ENCODE peak calls at places on chromosomes 13 and 19, in ten cellular contexts. One of them, this sample, is unnamed.

GRCh38 chr19:42172261-42172660 is 40.0 kb upstream of the POU2F2 start:
- DNase-seq in AG09319: no peak
- DNase-seq in NCI-H446 treated with DMSO at 0.1 percent for 48 hours: no peak
- DNase-seq in activated naive CD4-positive, alpha-beta T cell: no peak
- DNase-seq in neural progenitor cell: no peak
- DNase-seq in AG10803: no peak
- DNase-seq in T-helper 2 cell: no peak
- DNase-seq in ACHN: no peak
- DNase-seq in cardiac fibroblast: no peak
- DNase-seq in EL: no peak
- DNase-seq in this sample: no peak

GRCh38 chr19:35318679-35319448 is 10.1 kb upstream of the CD22 start:
- DNase-seq in AG09319: peak; percentile 20
- DNase-seq in NCI-H446 treated with DMSO at 0.1 percent for 48 hours: no peak
- DNase-seq in activated naive CD4-positive, alpha-beta T cell: no peak
- DNase-seq in neural progenitor cell: no peak
- DNase-seq in AG10803: peak; percentile 73
- DNase-seq in T-helper 2 cell: no peak
- DNase-seq in ACHN: no peak
- DNase-seq in cardiac fibroblast: peak; percentile 79
- DNase-seq in EL: peak; percentile 91
- DNase-seq in this sample: no peak

GRCh38 chr19:782195-783043 is 14.8 kb upstream of the PTBP1 start:
- DNase-seq in AG09319: no peak
- DNase-seq in NCI-H446 treated with DMSO at 0.1 percent for 48 hours: no peak
- DNase-seq in activated naive CD4-positive, alpha-beta T cell: no peak
- DNase-seq in neural progenitor cell: peak; percentile 83
- DNase-seq in AG10803: peak; percentile 79
- DNase-seq in T-helper 2 cell: no peak
- DNase-seq in ACHN: peak; percentile 76
- DNase-seq in cardiac fibroblast: peak; percentile 89
- DNase-seq in EL: peak; percentile 88
- DNase-seq in this sample: no peak

GRCh38 chr19:932647-933552 is 7.1 kb downstream of the ARID3A start:
- DNase-seq in AG09319: peak; percentile 88
- DNase-seq in NCI-H446 treated with DMSO at 0.1 percent for 48 hours: no peak
- DNase-seq in activated naive CD4-positive, alpha-beta T cell: no peak
- DNase-seq in neural progenitor cell: peak; percentile 54
- DNase-seq in AG10803: peak; percentile 93
- DNase-seq in T-helper 2 cell: no peak
- DNase-seq in ACHN: no peak
- DNase-seq in cardiac fibroblast: peak; percentile 93
- DNase-seq in EL: peak; percentile 98
- DNase-seq in this sample: peak; percentile 86

GRCh38 chr19:44530777-44531176 is 1.3 kb upstream of the CEACAM20 start:
- DNase-seq in AG09319: no peak
- DNase-seq in NCI-H446 treated with DMSO at 0.1 percent for 48 hours: no peak
- DNase-seq in activated naive CD4-positive, alpha-beta T cell: no peak
- DNase-seq in neural progenitor cell: no peak
- DNase-seq in AG10803: peak; percentile 11
- DNase-seq in T-helper 2 cell: no peak
- DNase-seq in ACHN: no peak
- DNase-seq in cardiac fibroblast: peak; percentile 48
- DNase-seq in EL: peak; percentile 25
- DNase-seq in this sample: no peak

GRCh38 chr13:111873676-111874178 is 193.2 kb upstream of the SOX1 start:
- DNase-seq in AG09319: no peak
- DNase-seq in NCI-H446 treated with DMSO at 0.1 percent for 48 hours: no peak
- DNase-seq in activated naive CD4-positive, alpha-beta T cell: no peak
- DNase-seq in neural progenitor cell: no peak
- DNase-seq in AG10803: no peak
- DNase-seq in T-helper 2 cell: no peak
- DNase-seq in ACHN: no peak
- DNase-seq in cardiac fibroblast: no peak
- DNase-seq in EL: no peak
- DNase-seq in this sample: no peak

GRCh38 chr19:3979674-3980352 is 5.5 kb downstream of the EEF2 start:
- DNase-seq in AG09319: no peak
- DNase-seq in NCI-H446 treated with DMSO at 0.1 percent for 48 hours: no peak
- DNase-seq in activated naive CD4-positive, alpha-beta T cell: no peak
- DNase-seq in neural progenitor cell: no peak
- DNase-seq in AG10803: no peak
- DNase-seq in T-helper 2 cell: no peak
- DNase-seq in ACHN: no peak
- DNase-seq in cardiac fibroblast: no peak
- DNase-seq in EL: no peak
- DNase-seq in this sample: no peak

GRCh38 chr13:113142876-113143275 is 15.6 kb upstream of the PROZ start:
- DNase-seq in AG09319: no peak
- DNase-seq in NCI-H446 treated with DMSO at 0.1 percent for 48 hours: no peak
- DNase-seq in activated naive CD4-positive, alpha-beta T cell: no peak
- DNase-seq in neural progenitor cell: no peak
- DNase-seq in AG10803: no peak
- DNase-seq in T-helper 2 cell: no peak
- DNase-seq in ACHN: no peak
- DNase-seq in cardiac fibroblast: no peak
- DNase-seq in EL: no peak
- DNase-seq in this sample: no peak

GRCh38 chr13:100811906-100812305 is 137.3 kb upstream of the TMTC4 start:
- DNase-seq in AG09319: no peak
- DNase-seq in NCI-H446 treated with DMSO at 0.1 percent for 48 hours: no peak
- DNase-seq in activated naive CD4-positive, alpha-beta T cell: no peak
- DNase-seq in neural progenitor cell: no peak
- DNase-seq in AG10803: no peak
- DNase-seq in T-helper 2 cell: no peak
- DNase-seq in ACHN: no peak
- DNase-seq in cardiac fibroblast: no peak
- DNase-seq in EL: no peak
- DNase-seq in this sample: no peak

GRCh38 chr13:28355822-28356371 is 139.0 kb downstream of the FLT1 start:
- DNase-seq in AG09319: no peak
- DNase-seq in NCI-H446 treated with DMSO at 0.1 percent for 48 hours: no peak
- DNase-seq in activated naive CD4-positive, alpha-beta T cell: no peak
- DNase-seq in neural progenitor cell: no peak
- DNase-seq in AG10803: peak; percentile 56
- DNase-seq in T-helper 2 cell: peak; percentile 26
- DNase-seq in ACHN: no peak
- DNase-seq in cardiac fibroblast: peak; percentile 89
- DNase-seq in EL: peak; percentile 80
- DNase-seq in this sample: no peak

GRCh38 chr19:56142087-56142787 is 1.1 kb downstream of the ZNF444 start:
- DNase-seq in AG09319: no peak
- DNase-seq in NCI-H446 treated with DMSO at 0.1 percent for 48 hours: no peak
- DNase-seq in activated naive CD4-positive, alpha-beta T cell: no peak
- DNase-seq in neural progenitor cell: no peak
- DNase-seq in AG10803: no peak
- DNase-seq in T-helper 2 cell: no peak
- DNase-seq in ACHN: no peak
- DNase-seq in cardiac fibroblast: no peak
- DNase-seq in EL: no peak
- DNase-seq in this sample: no peak

GRCh38 chr13:30615851-30616311 is 1.8 kb upstream of the USPL1 start:
- DNase-seq in AG09319: no peak
- DNase-seq in NCI-H446 treated with DMSO at 0.1 percent for 48 hours: no peak
- DNase-seq in activated naive CD4-positive, alpha-beta T cell: no peak
- DNase-seq in neural progenitor cell: no peak
- DNase-seq in AG10803: peak; percentile 23
- DNase-seq in T-helper 2 cell: peak; percentile 72
- DNase-seq in ACHN: peak; percentile 42
- DNase-seq in cardiac fibroblast: peak; percentile 62
- DNase-seq in EL: peak; percentile 32
- DNase-seq in this sample: no peak

GRCh38 chr19:39927076-39927475 is 7.4 kb downstream of the FCGBP start:
- DNase-seq in AG09319: no peak
- DNase-seq in NCI-H446 treated with DMSO at 0.1 percent for 48 hours: no peak
- DNase-seq in activated naive CD4-positive, alpha-beta T cell: no peak
- DNase-seq in neural progenitor cell: no peak
- DNase-seq in AG10803: no peak
- DNase-seq in T-helper 2 cell: no peak
- DNase-seq in ACHN: no peak
- DNase-seq in cardiac fibroblast: no peak
- DNase-seq in EL: no peak
- DNase-seq in this sample: no peak

GRCh38 chr13:44003481-44003880 is 123.8 kb downstream of the LACC1 start:
- DNase-seq in AG09319: no peak
- DNase-seq in NCI-H446 treated with DMSO at 0.1 percent for 48 hours: no peak
- DNase-seq in activated naive CD4-positive, alpha-beta T cell: no peak
- DNase-seq in neural progenitor cell: no peak
- DNase-seq in AG10803: no peak
- DNase-seq in T-helper 2 cell: no peak
- DNase-seq in ACHN: no peak
- DNase-seq in cardiac fibroblast: no peak
- DNase-seq in EL: no peak
- DNase-seq in this sample: no peak

GRCh38 chr13:40505196-40505595 is 161.2 kb downstream of the FOXO1 start:
- DNase-seq in AG09319: no peak
- DNase-seq in NCI-H446 treated with DMSO at 0.1 percent for 48 hours: no peak
- DNase-seq in activated naive CD4-positive, alpha-beta T cell: no peak
- DNase-seq in neural progenitor cell: no peak
- DNase-seq in AG10803: no peak
- DNase-seq in T-helper 2 cell: no peak
- DNase-seq in ACHN: no peak
- DNase-seq in cardiac fibroblast: no peak
- DNase-seq in EL: peak; percentile 20
- DNase-seq in this sample: no peak

GRCh38 chr19:48283908-48284307 is 14.0 kb downstream of the ZNF114 start:
- DNase-seq in AG09319: no peak
- DNase-seq in NCI-H446 treated with DMSO at 0.1 percent for 48 hours: no peak
- DNase-seq in activated naive CD4-positive, alpha-beta T cell: no peak
- DNase-seq in neural progenitor cell: no peak
- DNase-seq in AG10803: peak; percentile 73
- DNase-seq in T-helper 2 cell: no peak
- DNase-seq in ACHN: no peak
- DNase-seq in cardiac fibroblast: peak; percentile 77
- DNase-seq in EL: peak; percentile 99
- DNase-seq in this sample: no peak

GRCh38 chr13:108957369-108958012 is 328.1 kb downstream of the MYO16 start:
- DNase-seq in AG09319: peak; percentile 60
- DNase-seq in NCI-H446 treated with DMSO at 0.1 percent for 48 hours: no peak
- DNase-seq in activated naive CD4-positive, alpha-beta T cell: no peak
- DNase-seq in neural progenitor cell: peak; percentile 8
- DNase-seq in AG10803: peak; percentile 95
- DNase-seq in T-helper 2 cell: no peak
- DNase-seq in ACHN: peak; percentile 56
- DNase-seq in cardiac fibroblast: peak; percentile 74
- DNase-seq in EL: peak; percentile 80
- DNase-seq in this sample: no peak

GRCh38 chr19:50244695-50245094 is 41.3 kb downstream of the MYH14 start:
- DNase-seq in AG09319: no peak
- DNase-seq in NCI-H446 treated with DMSO at 0.1 percent for 48 hours: no peak
- DNase-seq in activated naive CD4-positive, alpha-beta T cell: no peak
- DNase-seq in neural progenitor cell: no peak
- DNase-seq in AG10803: no peak
- DNase-seq in T-helper 2 cell: no peak
- DNase-seq in ACHN: no peak
- DNase-seq in cardiac fibroblast: no peak
- DNase-seq in EL: no peak
- DNase-seq in this sample: no peak

GRCh38 chr13:44573790-44574465 is 2.2 kb downstream of the TSC22D1 start:
- DNase-seq in AG09319: no peak
- DNase-seq in NCI-H446 treated with DMSO at 0.1 percent for 48 hours: peak; percentile 26
- DNase-seq in activated naive CD4-positive, alpha-beta T cell: no peak
- DNase-seq in neural progenitor cell: peak; percentile 60
- DNase-seq in AG10803: peak; percentile 67
- DNase-seq in T-helper 2 cell: peak; percentile 44
- DNase-seq in ACHN: peak; percentile 41
- DNase-seq in cardiac fibroblast: peak; percentile 66
- DNase-seq in EL: peak; percentile 60
- DNase-seq in this sample: no peak

GRCh38 chr19:11479470-11480080 is 1.3 kb downstream of the ELAVL3 start:
- DNase-seq in AG09319: no peak
- DNase-seq in NCI-H446 treated with DMSO at 0.1 percent for 48 hours: no peak
- DNase-seq in activated naive CD4-positive, alpha-beta T cell: no peak
- DNase-seq in neural progenitor cell: peak; percentile 85
- DNase-seq in AG10803: no peak
- DNase-seq in T-helper 2 cell: no peak
- DNase-seq in ACHN: no peak
- DNase-seq in cardiac fibroblast: peak; percentile 22
- DNase-seq in EL: no peak
- DNase-seq in this sample: no peak

GRCh38 chr19:14519860-14520407 is 1.7 kb upstream of the DNAJB1 start:
- DNase-seq in AG09319: no peak
- DNase-seq in NCI-H446 treated with DMSO at 0.1 percent for 48 hours: no peak
- DNase-seq in activated naive CD4-positive, alpha-beta T cell: no peak
- DNase-seq in neural progenitor cell: no peak
- DNase-seq in AG10803: peak; percentile 75
- DNase-seq in T-helper 2 cell: peak; percentile 18
- DNase-seq in ACHN: peak; percentile 45
- DNase-seq in cardiac fibroblast: peak; percentile 84
- DNase-seq in EL: peak; percentile 78
- DNase-seq in this sample: no peak

GRCh38 chr13:54175470-54175869 is 1146.9 kb downstream of the OLFM4 start:
- DNase-seq in AG09319: no peak
- DNase-seq in NCI-H446 treated with DMSO at 0.1 percent for 48 hours: no peak
- DNase-seq in activated naive CD4-positive, alpha-beta T cell: no peak
- DNase-seq in neural progenitor cell: peak; percentile 12
- DNase-seq in AG10803: no peak
- DNase-seq in T-helper 2 cell: no peak
- DNase-seq in ACHN: no peak
- DNase-seq in cardiac fibroblast: no peak
- DNase-seq in EL: no peak
- DNase-seq in this sample: no peak

GRCh38 chr19:53520547-53521372 is 17.2 kb upstream of the ZNF331 start:
- DNase-seq in AG09319: peak; percentile 96
- DNase-seq in NCI-H446 treated with DMSO at 0.1 percent for 48 hours: peak; percentile 77
- DNase-seq in activated naive CD4-positive, alpha-beta T cell: peak; percentile 69
- DNase-seq in neural progenitor cell: peak; percentile 98
- DNase-seq in AG10803: peak; percentile 99
- DNase-seq in T-helper 2 cell: peak; percentile 97
- DNase-seq in ACHN: no peak
- DNase-seq in cardiac fibroblast: peak; percentile 99
- DNase-seq in EL: peak; percentile 99
- DNase-seq in this sample: peak; percentile 97

GRCh38 chr19:41226053-41226873 is 7.2 kb downstream of the AXL start:
- DNase-seq in AG09319: peak; percentile 86
- DNase-seq in NCI-H446 treated with DMSO at 0.1 percent for 48 hours: no peak
- DNase-seq in activated naive CD4-positive, alpha-beta T cell: no peak
- DNase-seq in neural progenitor cell: peak; percentile 75
- DNase-seq in AG10803: peak; percentile 93
- DNase-seq in T-helper 2 cell: peak; percentile 41
- DNase-seq in ACHN: peak; percentile 86
- DNase-seq in cardiac fibroblast: peak; percentile 92
- DNase-seq in EL: peak; percentile 96
- DNase-seq in this sample: no peak

GRCh38 chr13:50572129-50572528 is 271.4 kb downstream of the DLEU7 start:
- DNase-seq in AG09319: no peak
- DNase-seq in NCI-H446 treated with DMSO at 0.1 percent for 48 hours: no peak
- DNase-seq in activated naive CD4-positive, alpha-beta T cell: no peak
- DNase-seq in neural progenitor cell: no peak
- DNase-seq in AG10803: no peak
- DNase-seq in T-helper 2 cell: no peak
- DNase-seq in ACHN: no peak
- DNase-seq in cardiac fibroblast: no peak
- DNase-seq in EL: no peak
- DNase-seq in this sample: no peak

GRCh38 chr13:110399801-110400200 is 92.7 kb downstream of the COL4A2 start:
- DNase-seq in AG09319: no peak
- DNase-seq in NCI-H446 treated with DMSO at 0.1 percent for 48 hours: no peak
- DNase-seq in activated naive CD4-positive, alpha-beta T cell: no peak
- DNase-seq in neural progenitor cell: no peak
- DNase-seq in AG10803: peak; percentile 82
- DNase-seq in T-helper 2 cell: no peak
- DNase-seq in ACHN: no peak
- DNase-seq in cardiac fibroblast: peak; percentile 81
- DNase-seq in EL: no peak
- DNase-seq in this sample: no peak